ENCODE peak calls at places on chromosomes 6 and 20, in eight cellular contexts. One of them, this sample, is unnamed.

GRCh38 chr20:54377992-54378773 is 97.2 kb upstream of the DOK5 start:
- DNase-seq in uterus: no peak
- DNase-seq in HT-29: no peak
- DNase-seq in lower lobe of right lung: no peak
- DNase-seq in astrocyte of the cerebellum: no peak
- DNase-seq in GDM1: no peak
- DNase-seq in NCI-H1417 treated with DMSO at 0.1 percent for 48 hours: no peak
- DNase-seq in right atrium auricular region: no peak
- DNase-seq in this sample: no peak

GRCh38 chr6:119350202-119351004 is 842 bp upstream of the MAN1A1 start:
- DNase-seq in uterus: no peak
- DNase-seq in astrocyte of the cerebellum: peak
- DNase-seq in right atrium auricular region: no peak
- DNase-seq in GDM1: peak
- DNase-seq in HT-29: peak
- DNase-seq in lower lobe of right lung: no peak
- DNase-seq in NCI-H1417 treated with DMSO at 0.1 percent for 48 hours: no peak
- DNase-seq in this sample: no peak

GRCh38 chr6:162108041-162108440 is 619.5 kb downstream of the PRKN start:
- DNase-seq in astrocyte of the cerebellum: no peak
- DNase-seq in uterus: no peak
- DNase-seq in GDM1: no peak
- DNase-seq in NCI-H1417 treated with DMSO at 0.1 percent for 48 hours: no peak
- DNase-seq in lower lobe of right lung: no peak
- DNase-seq in HT-29: no peak
- DNase-seq in right atrium auricular region: no peak
- DNase-seq in this sample: no peak

GRCh38 chr6:33981421-33981820 is 164.5 kb downstream of the GRM4 start:
- DNase-seq in lower lobe of right lung: no peak
- DNase-seq in astrocyte of the cerebellum: no peak
- DNase-seq in GDM1: no peak
- DNase-seq in NCI-H1417 treated with DMSO at 0.1 percent for 48 hours: no peak
- DNase-seq in right atrium auricular region: no peak
- DNase-seq in HT-29: no peak
- DNase-seq in uterus: no peak
- DNase-seq in this sample: no peak

GRCh38 chr20:31606928-31607639 is 2.0 kb downstream of the ID1 start:
- DNase-seq in GDM1: peak
- DNase-seq in NCI-H1417 treated with DMSO at 0.1 percent for 48 hours: no peak
- DNase-seq in HT-29: no peak
- DNase-seq in astrocyte of the cerebellum: peak
- DNase-seq in lower lobe of right lung: peak
- DNase-seq in uterus: no peak
- DNase-seq in right atrium auricular region: no peak
- DNase-seq in this sample: no peak

GRCh38 chr20:34213213-34213612 is 28.0 kb upstream of the ASIP start:
- DNase-seq in right atrium auricular region: no peak
- DNase-seq in GDM1: no peak
- DNase-seq in HT-29: no peak
- DNase-seq in NCI-H1417 treated with DMSO at 0.1 percent for 48 hours: no peak
- DNase-seq in astrocyte of the cerebellum: no peak
- DNase-seq in lower lobe of right lung: no peak
- DNase-seq in uterus: no peak
- DNase-seq in this sample: no peak

GRCh38 chr20:730005-730404 is 38.3 kb downstream of the SLC52A3 start:
- DNase-seq in astrocyte of the cerebellum: no peak
- DNase-seq in lower lobe of right lung: no peak
- DNase-seq in HT-29: no peak
- DNase-seq in uterus: no peak
- DNase-seq in right atrium auricular region: no peak
- DNase-seq in NCI-H1417 treated with DMSO at 0.1 percent for 48 hours: no peak
- DNase-seq in GDM1: no peak
- DNase-seq in this sample: no peak

GRCh38 chr20:59221049-59221748 is 57.6 kb downstream of the ZNF831 start:
- DNase-seq in right atrium auricular region: no peak
- DNase-seq in GDM1: no peak
- DNase-seq in lower lobe of right lung: no peak
- DNase-seq in astrocyte of the cerebellum: no peak
- DNase-seq in uterus: no peak
- DNase-seq in HT-29: no peak
- DNase-seq in NCI-H1417 treated with DMSO at 0.1 percent for 48 hours: no peak
- DNase-seq in this sample: no peak

GRCh38 chr6:111718326-111718725 is 112.6 kb upstream of the TRAF3IP2 start:
- DNase-seq in uterus: no peak
- DNase-seq in HT-29: no peak
- DNase-seq in lower lobe of right lung: no peak
- DNase-seq in right atrium auricular region: peak
- DNase-seq in GDM1: no peak
- DNase-seq in astrocyte of the cerebellum: no peak
- DNase-seq in NCI-H1417 treated with DMSO at 0.1 percent for 48 hours: no peak
- DNase-seq in this sample: no peak

GRCh38 chr6:30883743-30884520 is at the start of gene DDR1:
- DNase-seq in GDM1: no peak
- DNase-seq in uterus: peak
- DNase-seq in NCI-H1417 treated with DMSO at 0.1 percent for 48 hours: no peak
- DNase-seq in lower lobe of right lung: peak
- DNase-seq in astrocyte of the cerebellum: no peak
- DNase-seq in right atrium auricular region: no peak
- DNase-seq in HT-29: peak
- DNase-seq in this sample: peak

GRCh38 chr6:164010446-164011071 is 596.0 kb downstream of the QKI start:
- DNase-seq in GDM1: no peak
- DNase-seq in NCI-H1417 treated with DMSO at 0.1 percent for 48 hours: no peak
- DNase-seq in uterus: no peak
- DNase-seq in lower lobe of right lung: no peak
- DNase-seq in astrocyte of the cerebellum: no peak
- DNase-seq in HT-29: no peak
- DNase-seq in right atrium auricular region: no peak
- DNase-seq in this sample: peak

GRCh38 chr20:19850190-19850533 is 92.1 kb downstream of the RIN2 start:
- DNase-seq in lower lobe of right lung: no peak
- DNase-seq in NCI-H1417 treated with DMSO at 0.1 percent for 48 hours: no peak
- DNase-seq in astrocyte of the cerebellum: no peak
- DNase-seq in GDM1: no peak
- DNase-seq in HT-29: no peak
- DNase-seq in uterus: peak
- DNase-seq in right atrium auricular region: no peak
- DNase-seq in this sample: peak

GRCh38 chr20:13221673-13222318 is 722 bp downstream of the ISM1 start:
- DNase-seq in GDM1: no peak
- DNase-seq in HT-29: peak
- DNase-seq in astrocyte of the cerebellum: peak
- DNase-seq in lower lobe of right lung: peak
- DNase-seq in right atrium auricular region: no peak
- DNase-seq in uterus: peak
- DNase-seq in NCI-H1417 treated with DMSO at 0.1 percent for 48 hours: no peak
- DNase-seq in this sample: peak

GRCh38 chr6:41546866-41547798 is 951 bp downstream of the FOXP4 start:
- DNase-seq in lower lobe of right lung: peak
- DNase-seq in NCI-H1417 treated with DMSO at 0.1 percent for 48 hours: no peak
- DNase-seq in HT-29: peak
- DNase-seq in uterus: peak
- DNase-seq in GDM1: no peak
- DNase-seq in right atrium auricular region: no peak
- DNase-seq in astrocyte of the cerebellum: no peak
- DNase-seq in this sample: no peak

GRCh38 chr6:14458669-14459266 is 341.2 kb downstream of the CD83 start:
- DNase-seq in right atrium auricular region: no peak
- DNase-seq in GDM1: no peak
- DNase-seq in lower lobe of right lung: no peak
- DNase-seq in astrocyte of the cerebellum: peak
- DNase-seq in NCI-H1417 treated with DMSO at 0.1 percent for 48 hours: no peak
- DNase-seq in HT-29: no peak
- DNase-seq in uterus: no peak
- DNase-seq in this sample: no peak

GRCh38 chr20:3749689-3750639 is 17.5 kb downstream of the HSPA12B start:
- DNase-seq in right atrium auricular region: no peak
- DNase-seq in astrocyte of the cerebellum: no peak
- DNase-seq in HT-29: no peak
- DNase-seq in GDM1: no peak
- DNase-seq in lower lobe of right lung: peak
- DNase-seq in NCI-H1417 treated with DMSO at 0.1 percent for 48 hours: no peak
- DNase-seq in uterus: no peak
- DNase-seq in this sample: no peak

GRCh38 chr6:118896339-118897136 is 2.6 kb downstream of the ASF1A start:
- DNase-seq in uterus: no peak
- DNase-seq in GDM1: no peak
- DNase-seq in right atrium auricular region: no peak
- DNase-seq in HT-29: peak
- DNase-seq in lower lobe of right lung: no peak
- DNase-seq in astrocyte of the cerebellum: no peak
- DNase-seq in NCI-H1417 treated with DMSO at 0.1 percent for 48 hours: no peak
- DNase-seq in this sample: no peak

GRCh38 chr20:15310361-15310760 is 972.9 kb upstream of the FLRT3 start:
- DNase-seq in uterus: no peak
- DNase-seq in right atrium auricular region: no peak
- DNase-seq in NCI-H1417 treated with DMSO at 0.1 percent for 48 hours: no peak
- DNase-seq in GDM1: no peak
- DNase-seq in astrocyte of the cerebellum: no peak
- DNase-seq in lower lobe of right lung: no peak
- DNase-seq in HT-29: no peak
- DNase-seq in this sample: no peak

GRCh38 chr20:35117148-35117547 is 24.5 kb upstream of the TRPC4AP start:
- DNase-seq in astrocyte of the cerebellum: no peak
- DNase-seq in NCI-H1417 treated with DMSO at 0.1 percent for 48 hours: no peak
- DNase-seq in lower lobe of right lung: no peak
- DNase-seq in right atrium auricular region: no peak
- DNase-seq in uterus: no peak
- DNase-seq in HT-29: no peak
- DNase-seq in GDM1: no peak
- DNase-seq in this sample: no peak

GRCh38 chr6:106431972-106432371 is 71.5 kb downstream of the CRYBG1 start:
- DNase-seq in HT-29: no peak
- DNase-seq in uterus: no peak
- DNase-seq in astrocyte of the cerebellum: no peak
- DNase-seq in lower lobe of right lung: no peak
- DNase-seq in right atrium auricular region: no peak
- DNase-seq in NCI-H1417 treated with DMSO at 0.1 percent for 48 hours: no peak
- DNase-seq in GDM1: no peak
- DNase-seq in this sample: no peak

GRCh38 chr6:39881851-39882566 is 52.3 kb downstream of the MOCS1 start:
- DNase-seq in uterus: peak
- DNase-seq in GDM1: no peak
- DNase-seq in astrocyte of the cerebellum: peak
- DNase-seq in lower lobe of right lung: no peak
- DNase-seq in right atrium auricular region: no peak
- DNase-seq in NCI-H1417 treated with DMSO at 0.1 percent for 48 hours: no peak
- DNase-seq in HT-29: no peak
- DNase-seq in this sample: peak

GRCh38 chr20:63735859-63736718 is at the start of gene LIME1:
- DNase-seq in GDM1: no peak
- DNase-seq in astrocyte of the cerebellum: no peak
- DNase-seq in NCI-H1417 treated with DMSO at 0.1 percent for 48 hours: no peak
- DNase-seq in HT-29: peak
- DNase-seq in uterus: no peak
- DNase-seq in right atrium auricular region: no peak
- DNase-seq in lower lobe of right lung: peak
- DNase-seq in this sample: no peak

GRCh38 chr20:10282930-10283556 is 64.4 kb downstream of the SNAP25 start:
- DNase-seq in lower lobe of right lung: no peak
- DNase-seq in right atrium auricular region: no peak
- DNase-seq in astrocyte of the cerebellum: no peak
- DNase-seq in uterus: no peak
- DNase-seq in GDM1: no peak
- DNase-seq in NCI-H1417 treated with DMSO at 0.1 percent for 48 hours: no peak
- DNase-seq in HT-29: no peak
- DNase-seq in this sample: no peak

GRCh38 chr6:52076791-52077179 is 10.6 kb downstream of the PKHD1 start:
- DNase-seq in lower lobe of right lung: no peak
- DNase-seq in right atrium auricular region: no peak
- DNase-seq in NCI-H1417 treated with DMSO at 0.1 percent for 48 hours: no peak
- DNase-seq in HT-29: no peak
- DNase-seq in astrocyte of the cerebellum: no peak
- DNase-seq in uterus: no peak
- DNase-seq in GDM1: no peak
- DNase-seq in this sample: no peak

GRCh38 chr6:1363729-1364572 is 25.4 kb upstream of the FOXF2 start:
- DNase-seq in HT-29: peak
- DNase-seq in GDM1: no peak
- DNase-seq in astrocyte of the cerebellum: no peak
- DNase-seq in right atrium auricular region: no peak
- DNase-seq in NCI-H1417 treated with DMSO at 0.1 percent for 48 hours: no peak
- DNase-seq in uterus: peak
- DNase-seq in lower lobe of right lung: no peak
- DNase-seq in this sample: no peak

GRCh38 chr20:57991211-57991841 is 237.1 kb downstream of the ANKRD60 start:
- DNase-seq in uterus: no peak
- DNase-seq in astrocyte of the cerebellum: peak
- DNase-seq in NCI-H1417 treated with DMSO at 0.1 percent for 48 hours: no peak
- DNase-seq in right atrium auricular region: no peak
- DNase-seq in GDM1: no peak
- DNase-seq in HT-29: peak
- DNase-seq in lower lobe of right lung: no peak
- DNase-seq in this sample: no peak

GRCh38 chr20:23078994-23079364 is 7.1 kb downstream of the CD93 start:
- DNase-seq in uterus: no peak
- DNase-seq in lower lobe of right lung: no peak
- DNase-seq in NCI-H1417 treated with DMSO at 0.1 percent for 48 hours: peak
- DNase-seq in astrocyte of the cerebellum: no peak
- DNase-seq in HT-29: peak
- DNase-seq in right atrium auricular region: no peak
- DNase-seq in GDM1: no peak
- DNase-seq in this sample: no peak

GRCh38 chr6:140321891-140322290 is 947.4 kb upstream of the CITED2 start:
- DNase-seq in uterus: no peak
- DNase-seq in NCI-H1417 treated with DMSO at 0.1 percent for 48 hours: no peak
- DNase-seq in right atrium auricular region: no peak
- DNase-seq in GDM1: no peak
- DNase-seq in lower lobe of right lung: no peak
- DNase-seq in astrocyte of the cerebellum: no peak
- DNase-seq in HT-29: no peak
- DNase-seq in this sample: no peak

GRCh38 chr20:56636701-56637100 is 7.6 kb downstream of the TFAP2C start:
- DNase-seq in lower lobe of right lung: no peak
- DNase-seq in GDM1: no peak
- DNase-seq in right atrium auricular region: no peak
- DNase-seq in astrocyte of the cerebellum: peak
- DNase-seq in NCI-H1417 treated with DMSO at 0.1 percent for 48 hours: no peak
- DNase-seq in HT-29: no peak
- DNase-seq in uterus: no peak
- DNase-seq in this sample: no peak